ENCODE peak calls at places on chromosome 15, in four cellular contexts. One of them, this sample, is unnamed.

GRCh38 chr15:56254270-56254669 is 10.6 kb upstream of the RFX7 start:
- DNase-seq in mammary epithelial cell: no peak
- DNase-seq in stomach: no peak
- DNase-seq in astrocyte of the spinal cord: no peak
- DNase-seq in this sample: no peak

GRCh38 chr15:65355173-65355982 is 22.4 kb downstream of the IGDCC3 start:
- DNase-seq in mammary epithelial cell: no peak
- DNase-seq in stomach: no peak
- DNase-seq in astrocyte of the spinal cord: no peak
- DNase-seq in this sample: no peak

GRCh38 chr15:55707985-55708384 is 35.0 kb downstream of the PRTG start:
- DNase-seq in mammary epithelial cell: no peak
- DNase-seq in stomach: no peak
- DNase-seq in astrocyte of the spinal cord: no peak
- DNase-seq in this sample: no peak

GRCh38 chr15:96064351-96064756 is 266.1 kb upstream of the NR2F2 start:
- DNase-seq in mammary epithelial cell: no peak
- DNase-seq in stomach: no peak
- DNase-seq in astrocyte of the spinal cord: no peak
- DNase-seq in this sample: no peak

GRCh38 chr15:41215708-41216107 is 14.8 kb downstream of the EXD1 start:
- DNase-seq in mammary epithelial cell: no peak
- DNase-seq in stomach: no peak
- DNase-seq in astrocyte of the spinal cord: no peak
- DNase-seq in this sample: no peak

GRCh38 chr15:78390823-78391222 is 47.2 kb upstream of the IREB2 start:
- DNase-seq in mammary epithelial cell: no peak
- DNase-seq in stomach: peak
- DNase-seq in astrocyte of the spinal cord: no peak
- DNase-seq in this sample: no peak

GRCh38 chr15:34209421-34210282 is at the start of gene KATNBL1:
- DNase-seq in mammary epithelial cell: peak
- DNase-seq in stomach: peak
- DNase-seq in astrocyte of the spinal cord: peak
- DNase-seq in this sample: peak

GRCh38 chr15:66195621-66196230 is 57.8 kb downstream of the MEGF11 start:
- DNase-seq in mammary epithelial cell: no peak
- DNase-seq in stomach: no peak
- DNase-seq in astrocyte of the spinal cord: no peak
- DNase-seq in this sample: no peak

GRCh38 chr15:82014989-82015388 is 30.8 kb downstream of the MEX3B start:
- DNase-seq in mammary epithelial cell: no peak
- DNase-seq in stomach: no peak
- DNase-seq in astrocyte of the spinal cord: no peak
- DNase-seq in this sample: no peak

GRCh38 chr15:85280203-85280602 is 100.2 kb upstream of the AKAP13 start:
- DNase-seq in mammary epithelial cell: no peak
- DNase-seq in stomach: no peak
- DNase-seq in astrocyte of the spinal cord: no peak
- DNase-seq in this sample: no peak

GRCh38 chr15:65067645-65068416 is at the start of gene RASL12:
- DNase-seq in mammary epithelial cell: no peak
- DNase-seq in stomach: no peak
- DNase-seq in astrocyte of the spinal cord: no peak
- DNase-seq in this sample: no peak

GRCh38 chr15:100222349-100222715 is 119.4 kb downstream of the ADAMTS17 start:
- DNase-seq in mammary epithelial cell: no peak
- DNase-seq in stomach: no peak
- DNase-seq in astrocyte of the spinal cord: no peak
- DNase-seq in this sample: no peak

GRCh38 chr15:98735895-98736617 is 87.7 kb downstream of the IGF1R start:
- DNase-seq in mammary epithelial cell: no peak
- DNase-seq in stomach: no peak
- DNase-seq in astrocyte of the spinal cord: no peak
- DNase-seq in this sample: no peak

GRCh38 chr15:28191832-28192231 is 92.7 kb upstream of the OCA2 start:
- DNase-seq in mammary epithelial cell: no peak
- DNase-seq in stomach: peak
- DNase-seq in astrocyte of the spinal cord: peak
- DNase-seq in this sample: no peak

GRCh38 chr15:64774556-64775523 is 549 bp downstream of the RBPMS2 start:
- DNase-seq in mammary epithelial cell: no peak
- DNase-seq in stomach: peak
- DNase-seq in astrocyte of the spinal cord: no peak
- DNase-seq in this sample: no peak

GRCh38 chr15:100191161-100191560 is 150.6 kb downstream of the ADAMTS17 start:
- DNase-seq in mammary epithelial cell: peak
- DNase-seq in stomach: no peak
- DNase-seq in astrocyte of the spinal cord: no peak
- DNase-seq in this sample: no peak

GRCh38 chr15:98123297-98123696 is 162.8 kb downstream of the ARRDC4 start:
- DNase-seq in mammary epithelial cell: peak
- DNase-seq in stomach: no peak
- DNase-seq in astrocyte of the spinal cord: no peak
- DNase-seq in this sample: no peak

GRCh38 chr15:38455096-38455495 is 1.2 kb downstream of the FAM98B start:
- DNase-seq in mammary epithelial cell: no peak
- DNase-seq in stomach: no peak
- DNase-seq in astrocyte of the spinal cord: peak
- DNase-seq in this sample: no peak

GRCh38 chr15:75989045-75989444 is 23.2 kb downstream of the NRG4 start:
- DNase-seq in mammary epithelial cell: no peak
- DNase-seq in stomach: no peak
- DNase-seq in astrocyte of the spinal cord: no peak
- DNase-seq in this sample: no peak

GRCh38 chr15:93164409-93164808 is 75.4 kb upstream of the RGMA start:
- DNase-seq in mammary epithelial cell: no peak
- DNase-seq in stomach: no peak
- DNase-seq in astrocyte of the spinal cord: no peak
- DNase-seq in this sample: no peak

GRCh38 chr15:94031072-94031471 is 200.3 kb upstream of the MCTP2 start:
- DNase-seq in mammary epithelial cell: no peak
- DNase-seq in stomach: no peak
- DNase-seq in astrocyte of the spinal cord: no peak
- DNase-seq in this sample: no peak

GRCh38 chr15:98381446-98381845 is 266.9 kb upstream of the IGF1R start:
- DNase-seq in mammary epithelial cell: peak
- DNase-seq in stomach: no peak
- DNase-seq in astrocyte of the spinal cord: no peak
- DNase-seq in this sample: no peak

GRCh38 chr15:63759752-63760151 is 74.0 kb downstream of the HERC1 start:
- DNase-seq in mammary epithelial cell: no peak
- DNase-seq in stomach: no peak
- DNase-seq in astrocyte of the spinal cord: no peak
- DNase-seq in this sample: peak

GRCh38 chr15:34603095-34603494 is 19.6 kb upstream of the GOLGA8B start:
- DNase-seq in mammary epithelial cell: no peak
- DNase-seq in stomach: no peak
- DNase-seq in astrocyte of the spinal cord: no peak
- DNase-seq in this sample: no peak

GRCh38 chr15:41429003-41429890 is 12.4 kb downstream of the RTF1 start:
- DNase-seq in mammary epithelial cell: no peak
- DNase-seq in stomach: no peak
- DNase-seq in astrocyte of the spinal cord: no peak
- DNase-seq in this sample: no peak

GRCh38 chr15:87907676-87908446 is 348.7 kb downstream of the NTRK3 start:
- DNase-seq in mammary epithelial cell: no peak
- DNase-seq in stomach: no peak
- DNase-seq in astrocyte of the spinal cord: no peak
- DNase-seq in this sample: no peak

GRCh38 chr15:91553455-91553854 is 300.1 kb upstream of the SLCO3A1 start:
- DNase-seq in mammary epithelial cell: no peak
- DNase-seq in stomach: no peak
- DNase-seq in astrocyte of the spinal cord: no peak
- DNase-seq in this sample: no peak

GRCh38 chr15:77446840-77447390 is 26.2 kb downstream of the HMG20A start:
- DNase-seq in mammary epithelial cell: no peak
- DNase-seq in stomach: no peak
- DNase-seq in astrocyte of the spinal cord: no peak
- DNase-seq in this sample: peak

GRCh38 chr15:66085128-66085527 is 168.4 kb downstream of the MEGF11 start:
- DNase-seq in mammary epithelial cell: no peak
- DNase-seq in stomach: no peak
- DNase-seq in astrocyte of the spinal cord: no peak
- DNase-seq in this sample: no peak

GRCh38 chr15:48796930-48797329 is 13.9 kb downstream of the CEP152 start:
- DNase-seq in mammary epithelial cell: peak
- DNase-seq in stomach: no peak
- DNase-seq in astrocyte of the spinal cord: peak
- DNase-seq in this sample: no peak

GRCh38 chr15:67121725-67122600 is 56.6 kb downstream of the SMAD3 start:
- DNase-seq in mammary epithelial cell: no peak
- DNase-seq in stomach: no peak
- DNase-seq in astrocyte of the spinal cord: no peak
- DNase-seq in this sample: no peak

GRCh38 chr15:80549191-80549590 is 145.0 kb downstream of the ARNT2 start:
- DNase-seq in mammary epithelial cell: peak
- DNase-seq in stomach: no peak
- DNase-seq in astrocyte of the spinal cord: peak
- DNase-seq in this sample: no peak

GRCh38 chr15:88258021-88258641 is 1.6 kb upstream of the NTRK3 start:
- DNase-seq in mammary epithelial cell: no peak
- DNase-seq in stomach: no peak
- DNase-seq in astrocyte of the spinal cord: no peak
- DNase-seq in this sample: no peak

GRCh38 chr15:67147410-67147949 is 82.1 kb downstream of the SMAD3 start:
- DNase-seq in mammary epithelial cell: no peak
- DNase-seq in stomach: no peak
- DNase-seq in astrocyte of the spinal cord: no peak
- DNase-seq in this sample: no peak

GRCh38 chr15:98850991-98851776 is 156.4 kb downstream of the PGPEP1L start:
- DNase-seq in mammary epithelial cell: peak
- DNase-seq in stomach: peak
- DNase-seq in astrocyte of the spinal cord: peak
- DNase-seq in this sample: no peak

DNA sequence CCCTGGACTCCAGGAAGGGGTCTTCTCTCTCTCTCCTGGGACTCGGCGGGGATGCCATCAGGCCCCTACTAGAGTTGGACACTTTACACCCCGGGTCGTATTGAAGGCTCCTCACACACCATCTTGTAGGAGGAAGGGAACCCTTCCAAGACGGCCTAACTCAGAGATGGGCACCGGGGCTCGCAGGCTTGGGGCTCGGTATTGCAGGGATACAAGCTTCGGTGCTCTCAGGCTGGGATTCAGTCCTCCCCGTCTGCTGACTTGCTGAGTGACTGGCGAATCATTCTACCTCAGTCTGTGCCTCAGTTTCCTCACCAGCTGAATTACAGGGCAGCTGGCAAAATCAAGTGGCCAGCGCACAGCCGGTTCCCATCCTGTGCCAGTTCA is 419 bp upstream of the CALML4 start:
- DNase-seq in mammary epithelial cell: no peak
- DNase-seq in stomach: no peak
- DNase-seq in astrocyte of the spinal cord: no peak
- DNase-seq in this sample: no peak
- H3K4me3 ChIP-seq in mammary epithelial cell: no peak
- H3K4me3 ChIP-seq in stomach: peak
- H3K4me3 ChIP-seq in astrocyte of the spinal cord: no peak
- H3K4me3 ChIP-seq in this sample: peak

DNA sequence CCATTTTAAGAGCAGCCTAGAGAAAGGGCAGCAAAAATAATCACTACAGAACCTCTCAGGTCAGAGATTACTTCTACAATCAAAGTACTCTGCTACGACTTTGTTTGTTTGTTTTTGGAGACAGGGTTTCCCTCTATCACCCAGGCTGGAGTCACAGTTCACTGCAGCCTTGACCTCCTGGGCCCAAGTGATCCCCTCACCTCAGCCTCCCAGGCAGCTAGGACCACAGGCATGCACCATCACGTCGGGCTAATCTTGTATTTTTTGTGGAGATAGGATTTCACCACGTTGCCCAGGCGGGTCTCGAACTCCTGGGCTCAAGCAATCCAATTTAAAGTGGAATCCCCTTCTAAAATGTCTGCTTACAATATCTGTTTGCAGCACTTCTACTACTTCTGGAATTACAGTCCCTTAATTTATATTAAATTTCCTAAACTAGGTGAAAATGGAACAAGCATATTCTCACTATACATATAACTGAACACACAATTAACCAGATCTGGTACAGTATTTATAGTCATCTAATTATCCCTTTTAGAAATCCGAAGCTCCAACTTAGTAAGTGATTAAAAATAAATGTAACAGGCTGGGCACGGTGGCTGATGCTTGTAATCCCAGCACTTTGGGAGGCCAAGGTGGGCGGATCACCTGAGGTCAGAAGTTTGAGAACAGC is 4.4 kb downstream of the UACA start:
- DNase-seq in mammary epithelial cell: no peak
- DNase-seq in stomach: no peak
- DNase-seq in astrocyte of the spinal cord: no peak
- DNase-seq in this sample: no peak
- H3K4me3 ChIP-seq in mammary epithelial cell: no peak
- H3K4me3 ChIP-seq in stomach: no peak
- H3K4me3 ChIP-seq in astrocyte of the spinal cord: peak
- H3K4me3 ChIP-seq in this sample: no peak

GRCh38 chr15:74692327-74692726 is 3.5 kb downstream of the EDC3 start:
- DNase-seq in mammary epithelial cell: no peak
- DNase-seq in stomach: no peak
- DNase-seq in astrocyte of the spinal cord: no peak
- DNase-seq in this sample: no peak
- H3K4me3 ChIP-seq in mammary epithelial cell: no peak
- H3K4me3 ChIP-seq in stomach: no peak
- H3K4me3 ChIP-seq in astrocyte of the spinal cord: no peak
- H3K4me3 ChIP-seq in this sample: no peak

GRCh38 chr15:40103864-40104271 is 4.8 kb downstream of the BMF start:
- DNase-seq in mammary epithelial cell: no peak
- DNase-seq in stomach: no peak
- DNase-seq in astrocyte of the spinal cord: no peak
- DNase-seq in this sample: no peak

GRCh38 chr15:40104296-40104864 is 4.3 kb downstream of the BMF start:
- DNase-seq in mammary epithelial cell: no peak
- DNase-seq in stomach: no peak
- DNase-seq in astrocyte of the spinal cord: no peak
- DNase-seq in this sample: no peak

GRCh38 chr15:40100947-40101905 is 7.5 kb downstream of the BMF start:
- DNase-seq in mammary epithelial cell: no peak
- DNase-seq in stomach: no peak
- DNase-seq in astrocyte of the spinal cord: no peak
- DNase-seq in this sample: no peak

GRCh38 chr15:40104865-40105516 is 3.7 kb downstream of the BMF start:
- DNase-seq in mammary epithelial cell: peak
- DNase-seq in stomach: peak
- DNase-seq in astrocyte of the spinal cord: peak
- DNase-seq in this sample: peak

GRCh38 chr15:40103124-40103858 is 5.4 kb downstream of the BMF start:
- DNase-seq in mammary epithelial cell: peak
- DNase-seq in stomach: peak
- DNase-seq in astrocyte of the spinal cord: peak
- DNase-seq in this sample: peak
- H3K4me3 ChIP-seq in mammary epithelial cell: no peak
- H3K4me3 ChIP-seq in stomach: no peak
- H3K4me3 ChIP-seq in astrocyte of the spinal cord: no peak
- H3K4me3 ChIP-seq in this sample: peak